ENCODE peak calls at places on chromosomes 7 and 10, in eight cellular contexts. One of them, this sample, is unnamed.

GRCh38 chr7:157795199-157795598 is 458.4 kb downstream of the DNAJB6 start:
- DNase-seq in mammary epithelial cell: no peak
- DNase-seq in prostate gland: no peak
- DNase-seq in MM.1S: no peak
- DNase-seq in vagina: no peak
- DNase-seq in neuronal stem cell: no peak
- DNase-seq in HAP-1: no peak
- DNase-seq in cardiac muscle cell: no peak
- DNase-seq in this sample: no peak

GRCh38 chr10:91590904-91591791 is 41.7 kb downstream of the PPP1R3C start:
- DNase-seq in MM.1S: no peak
- DNase-seq in cardiac muscle cell: peak; percentile 78
- DNase-seq in HAP-1: no peak
- DNase-seq in vagina: no peak
- DNase-seq in prostate gland: no peak
- DNase-seq in mammary epithelial cell: no peak
- DNase-seq in neuronal stem cell: no peak
- DNase-seq in this sample: no peak

GRCh38 chr10:97508342-97508741 is 9.6 kb downstream of the UBTD1 start:
- DNase-seq in mammary epithelial cell: peak; percentile 55
- DNase-seq in vagina: no peak
- DNase-seq in MM.1S: no peak
- DNase-seq in cardiac muscle cell: peak; percentile 67
- DNase-seq in HAP-1: no peak
- DNase-seq in neuronal stem cell: no peak
- DNase-seq in prostate gland: no peak
- DNase-seq in this sample: no peak

GRCh38 chr7:122628651-122629411 is 70.1 kb downstream of the RNF133 start:
- DNase-seq in vagina: no peak
- DNase-seq in HAP-1: no peak
- DNase-seq in neuronal stem cell: no peak
- DNase-seq in MM.1S: no peak
- DNase-seq in prostate gland: no peak
- DNase-seq in mammary epithelial cell: no peak
- DNase-seq in cardiac muscle cell: no peak
- DNase-seq in this sample: no peak

GRCh38 chr7:44215531-44215930 is 14.8 kb downstream of the YKT6 start:
- DNase-seq in mammary epithelial cell: no peak
- DNase-seq in neuronal stem cell: no peak
- DNase-seq in cardiac muscle cell: no peak
- DNase-seq in vagina: no peak
- DNase-seq in prostate gland: no peak
- DNase-seq in MM.1S: no peak
- DNase-seq in HAP-1: no peak
- DNase-seq in this sample: no peak

GRCh38 chr7:129896568-129897382 is 56.0 kb downstream of the UBE2H start:
- DNase-seq in cardiac muscle cell: no peak
- DNase-seq in mammary epithelial cell: peak; percentile 69
- DNase-seq in vagina: no peak
- DNase-seq in MM.1S: no peak
- DNase-seq in prostate gland: no peak
- DNase-seq in neuronal stem cell: no peak
- DNase-seq in HAP-1: no peak
- DNase-seq in this sample: no peak

GRCh38 chr10:106082865-106083264 is 1081.6 kb downstream of the SORCS1 start:
- DNase-seq in vagina: no peak
- DNase-seq in HAP-1: no peak
- DNase-seq in MM.1S: no peak
- DNase-seq in neuronal stem cell: no peak
- DNase-seq in prostate gland: no peak
- DNase-seq in mammary epithelial cell: no peak
- DNase-seq in cardiac muscle cell: peak; percentile 61
- DNase-seq in this sample: no peak

GRCh38 chr10:68625316-68625921 is 65.3 kb downstream of the TET1 start:
- DNase-seq in vagina: no peak
- DNase-seq in prostate gland: no peak
- DNase-seq in cardiac muscle cell: no peak
- DNase-seq in neuronal stem cell: no peak
- DNase-seq in mammary epithelial cell: no peak
- DNase-seq in MM.1S: peak; percentile 91
- DNase-seq in HAP-1: no peak
- DNase-seq in this sample: no peak

GRCh38 chr10:5945203-5945534 is 32.2 kb downstream of the IL15RA start:
- DNase-seq in MM.1S: no peak
- DNase-seq in HAP-1: no peak
- DNase-seq in mammary epithelial cell: no peak
- DNase-seq in vagina: no peak
- DNase-seq in prostate gland: no peak
- DNase-seq in cardiac muscle cell: no peak
- DNase-seq in neuronal stem cell: no peak
- DNase-seq in this sample: no peak

GRCh38 chr7:33869176-33869575 is 36.2 kb upstream of the BMPER start:
- DNase-seq in neuronal stem cell: no peak
- DNase-seq in mammary epithelial cell: no peak
- DNase-seq in MM.1S: no peak
- DNase-seq in HAP-1: no peak
- DNase-seq in cardiac muscle cell: no peak
- DNase-seq in vagina: no peak
- DNase-seq in prostate gland: no peak
- DNase-seq in this sample: no peak

GRCh38 chr10:75352650-75353049 is 48.9 kb downstream of the ZNF503 start:
- DNase-seq in HAP-1: no peak
- DNase-seq in neuronal stem cell: no peak
- DNase-seq in prostate gland: no peak
- DNase-seq in MM.1S: no peak
- DNase-seq in cardiac muscle cell: no peak
- DNase-seq in mammary epithelial cell: no peak
- DNase-seq in vagina: peak; percentile 44
- DNase-seq in this sample: no peak

GRCh38 chr7:15199482-15199881 is 296.9 kb upstream of the DGKB start:
- DNase-seq in vagina: no peak
- DNase-seq in mammary epithelial cell: no peak
- DNase-seq in prostate gland: no peak
- DNase-seq in neuronal stem cell: no peak
- DNase-seq in HAP-1: no peak
- DNase-seq in MM.1S: peak; percentile 33
- DNase-seq in cardiac muscle cell: peak; percentile 35
- DNase-seq in this sample: no peak

GRCh38 chr7:37433166-37433565 is 15.5 kb downstream of the ELMO1 start:
- DNase-seq in prostate gland: no peak
- DNase-seq in mammary epithelial cell: no peak
- DNase-seq in cardiac muscle cell: no peak
- DNase-seq in vagina: no peak
- DNase-seq in neuronal stem cell: no peak
- DNase-seq in MM.1S: no peak
- DNase-seq in HAP-1: no peak
- DNase-seq in this sample: no peak

GRCh38 chr7:157529768-157530560 is 193.2 kb downstream of the DNAJB6 start:
- DNase-seq in mammary epithelial cell: no peak
- DNase-seq in vagina: no peak
- DNase-seq in cardiac muscle cell: no peak
- DNase-seq in MM.1S: no peak
- DNase-seq in neuronal stem cell: no peak
- DNase-seq in prostate gland: no peak
- DNase-seq in HAP-1: peak; percentile 2
- DNase-seq in this sample: no peak

GRCh38 chr10:22620140-22620857 is 94.1 kb downstream of the PIP4K2A start:
- DNase-seq in cardiac muscle cell: peak; percentile 96
- DNase-seq in prostate gland: no peak
- DNase-seq in neuronal stem cell: no peak
- DNase-seq in mammary epithelial cell: peak; percentile 93
- DNase-seq in HAP-1: peak; percentile 57
- DNase-seq in MM.1S: no peak
- DNase-seq in vagina: no peak
- DNase-seq in this sample: peak; percentile 71

GRCh38 chr10:121216721-121217181 is 365.6 kb downstream of the WDR11 start:
- DNase-seq in mammary epithelial cell: no peak
- DNase-seq in cardiac muscle cell: no peak
- DNase-seq in MM.1S: no peak
- DNase-seq in HAP-1: no peak
- DNase-seq in vagina: no peak
- DNase-seq in prostate gland: no peak
- DNase-seq in neuronal stem cell: no peak
- DNase-seq in this sample: no peak

GRCh38 chr10:78950656-78951587 is 117.8 kb upstream of the ZMIZ1 start:
- DNase-seq in MM.1S: no peak
- DNase-seq in prostate gland: peak; percentile 66
- DNase-seq in vagina: no peak
- DNase-seq in cardiac muscle cell: no peak
- DNase-seq in neuronal stem cell: no peak
- DNase-seq in HAP-1: no peak
- DNase-seq in mammary epithelial cell: peak; percentile 93
- DNase-seq in this sample: no peak

GRCh38 chr10:35182631-35183510 is 56.2 kb downstream of the CREM start:
- DNase-seq in cardiac muscle cell: no peak
- DNase-seq in MM.1S: no peak
- DNase-seq in vagina: no peak
- DNase-seq in neuronal stem cell: no peak
- DNase-seq in HAP-1: no peak
- DNase-seq in prostate gland: no peak
- DNase-seq in mammary epithelial cell: peak; percentile 1
- DNase-seq in this sample: no peak

GRCh38 chr7:100612730-100613446 is 548 bp downstream of the MOSPD3 start:
- DNase-seq in mammary epithelial cell: no peak
- DNase-seq in HAP-1: peak; percentile 37
- DNase-seq in cardiac muscle cell: no peak
- DNase-seq in prostate gland: no peak
- DNase-seq in neuronal stem cell: no peak
- DNase-seq in vagina: no peak
- DNase-seq in MM.1S: no peak
- DNase-seq in this sample: no peak

GRCh38 chr10:63883861-63884260 is 362.7 kb downstream of the REEP3 start:
- DNase-seq in HAP-1: peak; percentile 60
- DNase-seq in vagina: no peak
- DNase-seq in cardiac muscle cell: no peak
- DNase-seq in prostate gland: no peak
- DNase-seq in mammary epithelial cell: no peak
- DNase-seq in MM.1S: no peak
- DNase-seq in neuronal stem cell: no peak
- DNase-seq in this sample: no peak

GRCh38 chr7:73678862-73679261 is 4.4 kb downstream of the DNAJC30 start:
- DNase-seq in HAP-1: no peak
- DNase-seq in vagina: no peak
- DNase-seq in cardiac muscle cell: no peak
- DNase-seq in MM.1S: no peak
- DNase-seq in neuronal stem cell: no peak
- DNase-seq in mammary epithelial cell: no peak
- DNase-seq in prostate gland: no peak
- DNase-seq in this sample: no peak

GRCh38 chr10:48713966-48714618 is 29.4 kb downstream of the WDFY4 start:
- DNase-seq in cardiac muscle cell: peak; percentile 40
- DNase-seq in prostate gland: no peak
- DNase-seq in vagina: no peak
- DNase-seq in HAP-1: no peak
- DNase-seq in mammary epithelial cell: no peak
- DNase-seq in MM.1S: no peak
- DNase-seq in neuronal stem cell: no peak
- DNase-seq in this sample: no peak

GRCh38 chr7:37117261-37117660 is 331.4 kb downstream of the ELMO1 start:
- DNase-seq in mammary epithelial cell: no peak
- DNase-seq in HAP-1: no peak
- DNase-seq in MM.1S: no peak
- DNase-seq in neuronal stem cell: peak; percentile 32
- DNase-seq in vagina: no peak
- DNase-seq in prostate gland: no peak
- DNase-seq in cardiac muscle cell: no peak
- DNase-seq in this sample: no peak

GRCh38 chr10:52314007-52314821 is at the start of gene DKK1:
- DNase-seq in vagina: no peak
- DNase-seq in mammary epithelial cell: peak; percentile 87
- DNase-seq in HAP-1: peak; percentile 81
- DNase-seq in prostate gland: peak; percentile 51
- DNase-seq in neuronal stem cell: peak; percentile 56
- DNase-seq in cardiac muscle cell: peak; percentile 85
- DNase-seq in MM.1S: peak; percentile 85
- DNase-seq in this sample: peak; percentile 36

GRCh38 chr7:30925117-30925516 is 13.5 kb downstream of the AQP1 start:
- DNase-seq in mammary epithelial cell: no peak
- DNase-seq in MM.1S: no peak
- DNase-seq in neuronal stem cell: no peak
- DNase-seq in vagina: no peak
- DNase-seq in HAP-1: no peak
- DNase-seq in cardiac muscle cell: no peak
- DNase-seq in prostate gland: no peak
- DNase-seq in this sample: no peak

GRCh38 chr10:97737770-97738265 is 890 bp downstream of the ZFYVE27 start:
- DNase-seq in HAP-1: no peak
- DNase-seq in cardiac muscle cell: no peak
- DNase-seq in prostate gland: no peak
- DNase-seq in vagina: no peak
- DNase-seq in MM.1S: no peak
- DNase-seq in mammary epithelial cell: no peak
- DNase-seq in neuronal stem cell: no peak
- DNase-seq in this sample: no peak

GRCh38 chr7:24708244-24708643 is 49.0 kb downstream of the GSDME start:
- DNase-seq in mammary epithelial cell: no peak
- DNase-seq in cardiac muscle cell: no peak
- DNase-seq in vagina: no peak
- DNase-seq in neuronal stem cell: no peak
- DNase-seq in prostate gland: no peak
- DNase-seq in HAP-1: no peak
- DNase-seq in MM.1S: no peak
- DNase-seq in this sample: no peak

GRCh38 chr10:73803680-73804286 is 7.6 kb downstream of the NDST2 start:
- DNase-seq in HAP-1: no peak
- DNase-seq in mammary epithelial cell: no peak
- DNase-seq in neuronal stem cell: no peak
- DNase-seq in cardiac muscle cell: no peak
- DNase-seq in MM.1S: peak; percentile 16
- DNase-seq in vagina: no peak
- DNase-seq in prostate gland: no peak
- DNase-seq in this sample: no peak
- H3K36me3 ChIP-seq in HAP-1: peaks cover 63% of the 10 kb centered on the region
- H3K36me3 ChIP-seq in mammary epithelial cell: peaks cover 13% of the 10 kb centered on the region
- H3K36me3 ChIP-seq in neuronal stem cell: peaks cover 56% of the 10 kb centered on the region
- H3K36me3 ChIP-seq in cardiac muscle cell: peaks cover 43% of the 10 kb centered on the region
- H3K36me3 ChIP-seq in MM.1S: peaks cover 5% of the 10 kb centered on the region
- H3K36me3 ChIP-seq in vagina: peaks cover 4% of the 10 kb centered on the region
- H3K36me3 ChIP-seq in prostate gland: peaks cover 20% of the 10 kb centered on the region
- H3K36me3 ChIP-seq in this sample: peaks cover 39% of the 10 kb centered on the region

GRCh38 chr10:94328613-94329012 is 34.1 kb downstream of the NOC3L start:
- DNase-seq in prostate gland: no peak
- DNase-seq in MM.1S: no peak
- DNase-seq in cardiac muscle cell: no peak
- DNase-seq in mammary epithelial cell: no peak
- DNase-seq in neuronal stem cell: no peak
- DNase-seq in HAP-1: no peak
- DNase-seq in vagina: no peak
- DNase-seq in this sample: no peak
- H3K36me3 ChIP-seq in prostate gland: no peaks in the 10 kb centered on the region
- H3K36me3 ChIP-seq in MM.1S: peaks cover 5% of the 10 kb centered on the region
- H3K36me3 ChIP-seq in cardiac muscle cell: peaks cover 18% of the 10 kb centered on the region
- H3K36me3 ChIP-seq in mammary epithelial cell: peaks cover 40% of the 10 kb centered on the region
- H3K36me3 ChIP-seq in neuronal stem cell: peaks cover 5% of the 10 kb centered on the region
- H3K36me3 ChIP-seq in HAP-1: peaks cover 51% of the 10 kb centered on the region
- H3K36me3 ChIP-seq in vagina: no peaks in the 10 kb centered on the region
- H3K36me3 ChIP-seq in this sample: peaks cover 25% of the 10 kb centered on the region

GRCh38 chr10:131934769-131935168 is 34.0 kb downstream of the PPP2R2D start:
- DNase-seq in cardiac muscle cell: no peak
- DNase-seq in HAP-1: no peak
- DNase-seq in neuronal stem cell: no peak
- DNase-seq in vagina: no peak
- DNase-seq in MM.1S: no peak
- DNase-seq in mammary epithelial cell: no peak
- DNase-seq in prostate gland: no peak
- DNase-seq in this sample: no peak
- H3K36me3 ChIP-seq in cardiac muscle cell: peaks cover 6% of the 10 kb centered on the region
- H3K36me3 ChIP-seq in HAP-1: peaks cover 18% of the 10 kb centered on the region
- H3K36me3 ChIP-seq in neuronal stem cell: peaks cover 4% of the 10 kb centered on the region
- H3K36me3 ChIP-seq in vagina: no peaks in the 10 kb centered on the region
- H3K36me3 ChIP-seq in MM.1S: peaks cover 9% of the 10 kb centered on the region
- H3K36me3 ChIP-seq in mammary epithelial cell: peaks cover 11% of the 10 kb centered on the region
- H3K36me3 ChIP-seq in prostate gland: no peaks in the 10 kb centered on the region
- H3K36me3 ChIP-seq in this sample: peaks cover 25% of the 10 kb centered on the region

GRCh38 chr10:3781458-3782098 is 3.4 kb downstream of the KLF6 start:
- DNase-seq in MM.1S: no peak
- DNase-seq in HAP-1: no peak
- DNase-seq in cardiac muscle cell: peak; percentile 83
- DNase-seq in prostate gland: no peak
- DNase-seq in vagina: no peak
- DNase-seq in mammary epithelial cell: peak; percentile 53
- DNase-seq in neuronal stem cell: no peak
- DNase-seq in this sample: no peak
- H3K36me3 ChIP-seq in MM.1S: peaks cover 55% of the 10 kb centered on the region
- H3K36me3 ChIP-seq in HAP-1: peaks cover 64% of the 10 kb centered on the region
- H3K36me3 ChIP-seq in cardiac muscle cell: peaks cover 18% of the 10 kb centered on the region
- H3K36me3 ChIP-seq in prostate gland: peaks cover 20% of the 10 kb centered on the region
- H3K36me3 ChIP-seq in vagina: peaks cover 10% of the 10 kb centered on the region
- H3K36me3 ChIP-seq in mammary epithelial cell: peaks cover 26% of the 10 kb centered on the region
- H3K36me3 ChIP-seq in neuronal stem cell: peaks cover 29% of the 10 kb centered on the region
- H3K36me3 ChIP-seq in this sample: peaks cover 30% of the 10 kb centered on the region

This sample was measured in lung.